ENCODE peak calls at places on chromosomes 4 and X, in six cellular contexts. W is DMS79, N is HS-5, S is GM12878, M is NCI-H1092, X is IMR-90. B is an unnamed sample.

GRCh38 chr4:65341557-65341956 is 328.7 kb downstream of the EPHA5 start:
- DNase-seq in W (no peak), N (no peak), S (no peak), M (no peak), X (no peak), B (no peak)

GRCh38 chr4:145186719-145187118 is 6.3 kb upstream of the OTUD4 start:
- DNase-seq in W (no peak), N (no peak), S (no peak), M (no peak), X (no peak), B (no peak)

GRCh38 chrX:131067846-131068745 is 9.9 kb downstream of the ARHGAP36 start:
- DNase-seq in W (no peak), N (no peak), S (no peak), M (no peak), X (no peak), B (no peak)

GRCh38 chr4:25892796-25893195 is 21.2 kb upstream of the SMIM20 start:
- DNase-seq in W (no peak), N (no peak), S (no peak), M (no peak), X (no peak), B (no peak)

GRCh38 chr4:108393870-108394269 is 225.1 kb upstream of the LEF1 start:
- DNase-seq in W (no peak), N (no peak), S (no peak), M (no peak), X (no peak), B (no peak)

GRCh38 chr4:129140521-129140920 is 44.6 kb downstream of the C4orf33 start:
- DNase-seq in W (no peak), N (no peak), S (no peak), M (no peak), X (no peak), B (no peak)

GRCh38 chr4:3705236-3705987 is 60.8 kb upstream of the ADRA2C start:
- DNase-seq in W (no peak), N (no peak), S (no peak), M (no peak), X (no peak), B (no peak)

GRCh38 chr4:163175971-163176958 is 9.6 kb upstream of the NAF1 start:
- DNase-seq in W (peak; percentile 22), N (no peak), S (no peak), M (no peak), X (no peak), B (no peak)

GRCh38 chr4:152572417-152573086 is 36.7 kb upstream of the FBXW7 start:
- DNase-seq in W (no peak), N (peak; percentile 73), S (no peak), M (no peak), X (peak; percentile 70), B (peak; percentile 41)

GRCh38 chrX:20729421-20729820 is 462.7 kb upstream of the RPS6KA3 start:
- DNase-seq in W (no peak), N (peak; percentile 49), S (no peak), M (no peak), X (no peak), B (peak; percentile 17)

GRCh38 chr4:70508801-70509200 is 9.6 kb upstream of the AMTN start:
- DNase-seq in W (no peak), N (no peak), S (no peak), M (no peak), X (no peak), B (no peak)

GRCh38 chr4:121182296-121182695 is 18.2 kb upstream of the TNIP3 start:
- DNase-seq in W (no peak), N (no peak), S (no peak), M (no peak), X (peak; percentile 33), B (no peak)

GRCh38 chr4:11814758-11815157 is 386.1 kb upstream of the HS3ST1 start:
- DNase-seq in W (no peak), N (no peak), S (no peak), M (no peak), X (no peak), B (no peak)

GRCh38 chr4:158042591-158043030 is 130.2 kb downstream of the GASK1B start:
- DNase-seq in W (no peak), N (peak; percentile 19), S (no peak), M (no peak), X (peak; percentile 54), B (no peak)

GRCh38 chr4:187840814-187841213 is 154.8 kb upstream of the ZFP42 start:
- DNase-seq in W (no peak), N (peak; percentile 5), S (no peak), M (no peak), X (peak; percentile 73), B (no peak)

GRCh38 chr4:40843696-40844095 is 93.9 kb downstream of the NSUN7 start:
- DNase-seq in W (no peak), N (no peak), S (no peak), M (peak; percentile 4), X (no peak), B (no peak)

GRCh38 chrX:1925053-1925481 is 310.2 kb downstream of the ASMT start:
- DNase-seq in W (no peak), N (no peak), S (no peak), M (no peak), X (no peak), B (no peak)

GRCh38 chr4:178275671-178276360 is 833.6 kb upstream of the AGA start:
- DNase-seq in W (no peak), N (no peak), S (no peak), M (no peak), X (no peak), B (no peak)

GRCh38 chr4:23903859-23904438 is 14.1 kb upstream of the PPARGC1A start:
- DNase-seq in W (no peak), N (no peak), S (no peak), M (peak; percentile 95), X (no peak), B (peak; percentile 61)

GRCh38 chr4:73213917-73214663 is 44.5 kb downstream of the ANKRD17 start:
- DNase-seq in W (no peak), N (no peak), S (no peak), M (no peak), X (peak; percentile 48), B (no peak)

GRCh38 chr4:8542776-8543525 is 37.2 kb upstream of the GPR78 start:
- DNase-seq in W (no peak), N (no peak), S (no peak), M (no peak), X (no peak), B (no peak)

GRCh38 chrX:155864655-155865054 is 16.5 kb upstream of the VAMP7 start:
- DNase-seq in W (no peak), N (no peak), S (no peak), M (no peak), X (no peak), B (no peak)